ENCODE peak calls at places on chromosome 10, in ten cellular contexts. O is iris pigment epithelial cell; I is fibroblast of pulmonary artery; P is adipocyte; V is stimulated activated CD4-positive, alpha-beta T cell treated with anti-CD3 and anti-CD28 coated beads, Interleukin-2, amount 100 ng/mL, for 4 hours; X is skeletal muscle cell; G is NCI-H82; H is activated CD4-positive, alpha-beta T cell treated with anti-CD3 and anti-CD28 coated beads, Interleukin-2, amount 10 ng/mL, durations not matched to agents 7 days and 5 days; D is COR-L47; L is GF-D8. C is an unnamed sample.

GRCh38 chr10:29163746-29164145 is 125.1 kb upstream of the LYZL1 start:
- DNase-seq in V (no peak), L (no peak), X (no peak), I (peak), P (peak), D (no peak), G (no peak), H (no peak), O (peak), C (no peak)

GRCh38 chr10:6409982-6410694 is 169.9 kb downstream of the PRKCQ start:
- DNase-seq in D (no peak), O (peak), L (no peak), V (no peak), I (peak), H (peak), X (peak), P (peak), G (peak), C (peak)

GRCh38 chr10:93746844-93747284 is 10.9 kb upstream of the LGI1 start:
- DNase-seq in X (peak), P (peak), V (no peak), I (peak), O (peak), G (peak), L (no peak), H (no peak), D (peak), C (peak)

GRCh38 chr10:13074562-13075451 is 25.2 kb upstream of the OPTN start:
- DNase-seq in H (peak), D (no peak), P (peak), I (peak), V (peak), X (peak), G (peak), O (peak), L (peak), C (peak)

GRCh38 chr10:19828278-19829049 is 12.2 kb downstream of the PLXDC2 start:
- DNase-seq in X (no peak), G (no peak), D (no peak), V (no peak), O (no peak), H (no peak), L (no peak), P (no peak), I (peak), C (no peak)

GRCh38 chr10:130012129-130012528 is 48.1 kb upstream of the EBF3 start:
- DNase-seq in D (no peak), P (no peak), X (no peak), V (no peak), O (no peak), I (no peak), L (no peak), G (no peak), H (no peak), C (no peak)

GRCh38 chr10:35758086-35758485 is 116.0 kb upstream of the FZD8 start:
- DNase-seq in G (no peak), O (no peak), D (no peak), H (no peak), X (peak), I (peak), V (no peak), P (no peak), L (no peak), C (no peak)

GRCh38 chr10:71888623-71889387 is 37.8 kb upstream of the PSAP start:
- DNase-seq in O (peak), P (peak), G (peak), L (peak), I (peak), D (peak), H (peak), V (peak), X (peak), C (peak)

GRCh38 chr10:71333154-71333887 is 14.3 kb downstream of the SLC29A3 start:
- DNase-seq in V (no peak), X (no peak), I (no peak), P (no peak), L (peak), O (no peak), H (no peak), D (no peak), G (peak), C (peak)

GRCh38 chr10:24156686-24157085 is 52.3 kb upstream of the KIAA1217 start:
- DNase-seq in P (no peak), G (no peak), L (no peak), H (no peak), V (no peak), O (peak), I (peak), X (no peak), D (no peak), C (no peak)

GRCh38 chr10:113961261-113961938 is 82.3 kb upstream of the ADRB1 start:
- DNase-seq in G (peak), O (no peak), X (no peak), P (no peak), I (no peak), H (peak), D (peak), L (peak), V (peak), C (peak)

GRCh38 chr10:5518143-5518542 is 6.6 kb upstream of the CALML3 start:
- DNase-seq in P (no peak), X (no peak), D (peak), O (no peak), G (no peak), I (no peak), V (no peak), H (no peak), L (no peak), C (peak)

GRCh38 chr10:96814264-96814663 is 17.8 kb upstream of the LCOR start:
- DNase-seq in G (no peak), X (peak), V (no peak), L (no peak), H (no peak), O (peak), D (no peak), I (peak), P (peak), C (no peak)

GRCh38 chr10:24962998-24963397 is 10.6 kb upstream of the PRTFDC1 start:
- DNase-seq in D (no peak), L (no peak), H (no peak), P (no peak), I (peak), X (no peak), O (peak), G (no peak), V (no peak), C (peak)

GRCh38 chr10:20598590-20598989 is 298.5 kb downstream of the NEBL start:
- DNase-seq in O (peak), G (peak), V (no peak), D (no peak), P (no peak), I (peak), L (no peak), H (no peak), X (peak), C (no peak)

GRCh38 chr10:80471715-80472233 is 17.7 kb downstream of the TSPAN14 start:
- DNase-seq in V (no peak), L (no peak), D (no peak), G (no peak), O (no peak), H (no peak), P (no peak), X (no peak), I (no peak), C (no peak)

GRCh38 chr10:103197177-103197576 is 4.1 kb upstream of the NT5C2 start:
- DNase-seq in H (no peak), P (peak), L (peak), I (peak), V (no peak), G (no peak), O (peak), X (no peak), D (no peak), C (peak)

GRCh38 chr10:19998482-19998881 is 182.2 kb downstream of the PLXDC2 start:
- DNase-seq in L (no peak), G (no peak), X (no peak), V (no peak), P (no peak), I (no peak), O (no peak), D (no peak), H (no peak), C (no peak)

GRCh38 chr10:58932126-58932525 is 244.3 kb upstream of the PHYHIPL start:
- DNase-seq in O (no peak), X (no peak), H (no peak), P (no peak), I (peak), D (no peak), G (peak), V (no peak), L (no peak), C (no peak)

GRCh38 chr10:69616358-69616757 is 13.7 kb upstream of the FAM241B start:
- DNase-seq in O (no peak), G (no peak), X (no peak), P (no peak), D (no peak), L (no peak), H (no peak), I (no peak), V (no peak), C (no peak)

GRCh38 chr10:61898435-61898778 is 3.1 kb upstream of the ARID5B start:
- DNase-seq in P (no peak), I (no peak), O (no peak), G (peak), D (peak), X (no peak), L (no peak), H (no peak), V (no peak), C (no peak)

GRCh38 chr10:78913219-78914059 is 155.3 kb upstream of the ZMIZ1 start:
- DNase-seq in O (no peak), I (no peak), P (no peak), H (no peak), L (no peak), G (peak), X (no peak), D (peak), V (no peak), C (peak)

GRCh38 chr10:114716811-114717404 is 58.8 kb upstream of the ABLIM1 start:
- DNase-seq in H (no peak), X (no peak), P (no peak), V (no peak), L (no peak), G (no peak), I (no peak), D (no peak), O (peak), C (no peak)

GRCh38 chr10:131174211-131174565 is 137.3 kb downstream of the TCERG1L start:
- DNase-seq in I (no peak), V (no peak), X (no peak), L (no peak), D (no peak), O (no peak), P (no peak), H (no peak), G (no peak), C (no peak)

C was measured in mucosa of gallbladder.